ENCODE peak calls at places on chromosomes 6 and 20, in eight cellular contexts. One of them, this sample, is unnamed.

GRCh38 chr6:42404494-42404893 is 47.2 kb downstream of the TRERF1 start:
- DNase-seq in heart right ventricle: no peak
- DNase-seq in GM12892: no peak
- DNase-seq in renal cortical epithelial cell: peak; percentile 67
- DNase-seq in colonic mucosa: peak; percentile 80
- DNase-seq in HuH-7.5: no peak
- DNase-seq in naive B cell: no peak
- DNase-seq in GM04503: peak; percentile 32
- DNase-seq in this sample: no peak

GRCh38 chr6:72418495-72418894 is 203.4 kb upstream of the KCNQ5 start:
- DNase-seq in GM12892: no peak
- DNase-seq in naive B cell: no peak
- DNase-seq in GM04503: peak; percentile 85
- DNase-seq in heart right ventricle: no peak
- DNase-seq in colonic mucosa: no peak
- DNase-seq in renal cortical epithelial cell: no peak
- DNase-seq in HuH-7.5: no peak
- DNase-seq in this sample: no peak

GRCh38 chr20:3471397-3472021 is 691 bp downstream of the ATRN start:
- DNase-seq in heart right ventricle: no peak
- DNase-seq in GM12892: no peak
- DNase-seq in renal cortical epithelial cell: no peak
- DNase-seq in colonic mucosa: peak; percentile 22
- DNase-seq in HuH-7.5: peak; percentile 42
- DNase-seq in GM04503: no peak
- DNase-seq in naive B cell: no peak
- DNase-seq in this sample: no peak

GRCh38 chr20:45053441-45054351 is 47.2 kb downstream of the KCNS1 start:
- DNase-seq in heart right ventricle: no peak
- DNase-seq in GM04503: no peak
- DNase-seq in colonic mucosa: no peak
- DNase-seq in HuH-7.5: no peak
- DNase-seq in naive B cell: no peak
- DNase-seq in GM12892: no peak
- DNase-seq in renal cortical epithelial cell: no peak
- DNase-seq in this sample: no peak

GRCh38 chr20:8433286-8433685 is 301.2 kb downstream of the PLCB1 start:
- DNase-seq in GM04503: no peak
- DNase-seq in heart right ventricle: no peak
- DNase-seq in GM12892: no peak
- DNase-seq in naive B cell: no peak
- DNase-seq in colonic mucosa: no peak
- DNase-seq in HuH-7.5: no peak
- DNase-seq in renal cortical epithelial cell: no peak
- DNase-seq in this sample: no peak

GRCh38 chr6:130417951-130418350 is 52.1 kb downstream of the TMEM200A start:
- DNase-seq in GM12892: no peak
- DNase-seq in GM04503: no peak
- DNase-seq in naive B cell: no peak
- DNase-seq in renal cortical epithelial cell: no peak
- DNase-seq in heart right ventricle: no peak
- DNase-seq in colonic mucosa: no peak
- DNase-seq in HuH-7.5: no peak
- DNase-seq in this sample: no peak

GRCh38 chr6:54586251-54586650 is 260.3 kb upstream of the FAM83B start:
- DNase-seq in HuH-7.5: no peak
- DNase-seq in heart right ventricle: no peak
- DNase-seq in renal cortical epithelial cell: peak; percentile 70
- DNase-seq in GM12892: no peak
- DNase-seq in naive B cell: no peak
- DNase-seq in colonic mucosa: no peak
- DNase-seq in GM04503: no peak
- DNase-seq in this sample: no peak

GRCh38 chr6:1613631-1614447 is 4.1 kb downstream of the FOXC1 start:
- DNase-seq in HuH-7.5: peak; percentile 70
- DNase-seq in heart right ventricle: peak; percentile 47
- DNase-seq in colonic mucosa: no peak
- DNase-seq in GM04503: no peak
- DNase-seq in GM12892: no peak
- DNase-seq in renal cortical epithelial cell: no peak
- DNase-seq in naive B cell: no peak
- DNase-seq in this sample: no peak

This sample was measured in SIG-M5.